ENCODE peak calls at places on chromosomes 3 and 15, in four cellular contexts. One of them, this sample, is unnamed.

GRCh38 chr3:11290743-11291680 is 18.8 kb downstream of the ATG7 start:
- DNase-seq in natural killer cell: peak
- DNase-seq in AG09319: no peak
- DNase-seq in endothelial cell: no peak
- DNase-seq in this sample: no peak

GRCh38 chr3:60226907-60227306 is 1024.3 kb downstream of the FHIT start:
- DNase-seq in natural killer cell: no peak
- DNase-seq in AG09319: no peak
- DNase-seq in endothelial cell: no peak
- DNase-seq in this sample: no peak

GRCh38 chr3:67653425-67654098 is 850 bp downstream of the SUCLG2 start:
- DNase-seq in natural killer cell: no peak
- DNase-seq in AG09319: no peak
- DNase-seq in endothelial cell: no peak
- DNase-seq in this sample: no peak

GRCh38 chr15:40968290-40969085 is 15.2 kb downstream of the CHAC1 start:
- DNase-seq in natural killer cell: no peak
- DNase-seq in AG09319: no peak
- DNase-seq in endothelial cell: no peak
- DNase-seq in this sample: no peak

GRCh38 chr3:32630266-32630665 is 54.7 kb upstream of the CNOT10 start:
- DNase-seq in natural killer cell: no peak
- DNase-seq in AG09319: no peak
- DNase-seq in endothelial cell: no peak
- DNase-seq in this sample: no peak

GRCh38 chr3:24680214-24680967 is 185.7 kb upstream of the THRB start:
- DNase-seq in natural killer cell: peak
- DNase-seq in AG09319: no peak
- DNase-seq in endothelial cell: peak
- DNase-seq in this sample: peak

GRCh38 chr3:101848326-101848725 is 988 bp upstream of the NFKBIZ start:
- DNase-seq in natural killer cell: no peak
- DNase-seq in AG09319: no peak
- DNase-seq in endothelial cell: no peak
- DNase-seq in this sample: no peak

GRCh38 chr3:52301042-52301441 is 13.4 kb downstream of the GLYCTK start:
- DNase-seq in natural killer cell: no peak
- DNase-seq in AG09319: no peak
- DNase-seq in endothelial cell: no peak
- DNase-seq in this sample: no peak

GRCh38 chr3:161271646-161272045 is 50.5 kb downstream of the NMD3 start:
- DNase-seq in natural killer cell: no peak
- DNase-seq in AG09319: no peak
- DNase-seq in endothelial cell: no peak
- DNase-seq in this sample: no peak

GRCh38 chr3:195188530-195188917 is 82.4 kb downstream of the XXYLT1 start:
- DNase-seq in natural killer cell: no peak
- DNase-seq in AG09319: no peak
- DNase-seq in endothelial cell: no peak
- DNase-seq in this sample: no peak

GRCh38 chr3:156253150-156253549 is 132.8 kb downstream of the KCNAB1 start:
- DNase-seq in natural killer cell: no peak
- DNase-seq in AG09319: no peak
- DNase-seq in endothelial cell: no peak
- DNase-seq in this sample: no peak

GRCh38 chr3:11635671-11636371 is 7.9 kb downstream of the VGLL4 start:
- DNase-seq in natural killer cell: no peak
- DNase-seq in AG09319: no peak
- DNase-seq in endothelial cell: no peak
- DNase-seq in this sample: no peak

GRCh38 chr3:66442254-66443249 is 58.3 kb downstream of the LRIG1 start:
- DNase-seq in natural killer cell: no peak
- DNase-seq in AG09319: no peak
- DNase-seq in endothelial cell: peak
- DNase-seq in this sample: no peak

GRCh38 chr3:140617135-140617534 is 60.7 kb upstream of the TRIM42 start:
- DNase-seq in natural killer cell: no peak
- DNase-seq in AG09319: no peak
- DNase-seq in endothelial cell: no peak
- DNase-seq in this sample: no peak

GRCh38 chr3:196322-197153 is at the start of gene CHL1:
- DNase-seq in natural killer cell: no peak
- DNase-seq in AG09319: no peak
- DNase-seq in endothelial cell: no peak
- DNase-seq in this sample: peak

GRCh38 chr15:76614725-76615124 is 278.2 kb downstream of the ISL2 start:
- DNase-seq in natural killer cell: no peak
- DNase-seq in AG09319: no peak
- DNase-seq in endothelial cell: no peak
- DNase-seq in this sample: no peak

GRCh38 chr3:185400340-185400667 is 37.4 kb downstream of the MAP3K13 start:
- DNase-seq in natural killer cell: no peak
- DNase-seq in AG09319: no peak
- DNase-seq in endothelial cell: no peak
- DNase-seq in this sample: no peak

GRCh38 chr15:89817701-89818280 is 3.1 kb upstream of the ANPEP start:
- DNase-seq in natural killer cell: no peak
- DNase-seq in AG09319: no peak
- DNase-seq in endothelial cell: no peak
- DNase-seq in this sample: no peak

GRCh38 chr3:62109534-62109933 is 263.8 kb downstream of the FEZF2 start:
- DNase-seq in natural killer cell: no peak
- DNase-seq in AG09319: peak
- DNase-seq in endothelial cell: no peak
- DNase-seq in this sample: no peak

GRCh38 chr15:90956551-90957104 is 1.9 kb downstream of the RCCD1 start:
- DNase-seq in natural killer cell: peak
- DNase-seq in AG09319: no peak
- DNase-seq in endothelial cell: peak
- DNase-seq in this sample: peak

GRCh38 chr3:105791134-105791533 is 77.7 kb downstream of the CBLB start:
- DNase-seq in natural killer cell: no peak
- DNase-seq in AG09319: peak
- DNase-seq in endothelial cell: no peak
- DNase-seq in this sample: no peak

GRCh38 chr3:133855772-133856171 is 39.9 kb downstream of the RAB6B start:
- DNase-seq in natural killer cell: no peak
- DNase-seq in AG09319: no peak
- DNase-seq in endothelial cell: no peak
- DNase-seq in this sample: no peak

GRCh38 chr15:28005004-28005527 is 94.0 kb downstream of the OCA2 start:
- DNase-seq in natural killer cell: no peak
- DNase-seq in AG09319: no peak
- DNase-seq in endothelial cell: no peak
- DNase-seq in this sample: no peak

GRCh38 chr3:10940106-10940505 is 52.4 kb upstream of the SLC6A1 start:
- DNase-seq in natural killer cell: no peak
- DNase-seq in AG09319: no peak
- DNase-seq in endothelial cell: no peak
- DNase-seq in this sample: no peak

GRCh38 chr3:57582470-57583168 is 14.5 kb downstream of the ARF4 start:
- DNase-seq in natural killer cell: no peak
- DNase-seq in AG09319: no peak
- DNase-seq in endothelial cell: no peak
- DNase-seq in this sample: no peak
- TF ChIP-seq CTCF in natural killer cell: peak
- TF ChIP-seq CTCF in AG09319: no peak
- TF ChIP-seq CTCF in endothelial cell: no peak
- TF ChIP-seq CTCF in this sample: no peak

GRCh38 chr3:48765376-48765775 is 48.4 kb upstream of the IP6K2 start:
- DNase-seq in natural killer cell: no peak
- DNase-seq in AG09319: no peak
- DNase-seq in endothelial cell: no peak
- DNase-seq in this sample: no peak
- TF ChIP-seq CTCF in natural killer cell: no peak
- TF ChIP-seq CTCF in AG09319: no peak
- TF ChIP-seq CTCF in endothelial cell: no peak
- TF ChIP-seq CTCF in this sample: no peak

GRCh38 chr15:101723161-101723873 is 956 bp downstream of the TARS3 start:
- DNase-seq in natural killer cell: no peak
- DNase-seq in AG09319: no peak
- DNase-seq in endothelial cell: no peak
- DNase-seq in this sample: peak

GRCh38 chr15:101725073-101725472 is 800 bp upstream of the TARS3 start:
- DNase-seq in natural killer cell: no peak
- DNase-seq in AG09319: no peak
- DNase-seq in endothelial cell: no peak
- DNase-seq in this sample: no peak

GRCh38 chr15:101724675-101725005 is 367 bp upstream of the TARS3 start:
- DNase-seq in natural killer cell: no peak
- DNase-seq in AG09319: no peak
- DNase-seq in endothelial cell: no peak
- DNase-seq in this sample: no peak

GRCh38 chr15:101727186-101727585 is 2.9 kb upstream of the TARS3 start:
- DNase-seq in natural killer cell: no peak
- DNase-seq in AG09319: no peak
- DNase-seq in endothelial cell: no peak
- DNase-seq in this sample: no peak

GRCh38 chr15:101723874-101724674 is at the start of gene TARS3:
- DNase-seq in natural killer cell: peak
- DNase-seq in AG09319: peak
- DNase-seq in endothelial cell: peak
- DNase-seq in this sample: peak
- TF ChIP-seq CTCF in natural killer cell: no peak
- TF ChIP-seq CTCF in AG09319: no peak
- TF ChIP-seq CTCF in endothelial cell: no peak
- TF ChIP-seq CTCF in this sample: peak

DNA sequence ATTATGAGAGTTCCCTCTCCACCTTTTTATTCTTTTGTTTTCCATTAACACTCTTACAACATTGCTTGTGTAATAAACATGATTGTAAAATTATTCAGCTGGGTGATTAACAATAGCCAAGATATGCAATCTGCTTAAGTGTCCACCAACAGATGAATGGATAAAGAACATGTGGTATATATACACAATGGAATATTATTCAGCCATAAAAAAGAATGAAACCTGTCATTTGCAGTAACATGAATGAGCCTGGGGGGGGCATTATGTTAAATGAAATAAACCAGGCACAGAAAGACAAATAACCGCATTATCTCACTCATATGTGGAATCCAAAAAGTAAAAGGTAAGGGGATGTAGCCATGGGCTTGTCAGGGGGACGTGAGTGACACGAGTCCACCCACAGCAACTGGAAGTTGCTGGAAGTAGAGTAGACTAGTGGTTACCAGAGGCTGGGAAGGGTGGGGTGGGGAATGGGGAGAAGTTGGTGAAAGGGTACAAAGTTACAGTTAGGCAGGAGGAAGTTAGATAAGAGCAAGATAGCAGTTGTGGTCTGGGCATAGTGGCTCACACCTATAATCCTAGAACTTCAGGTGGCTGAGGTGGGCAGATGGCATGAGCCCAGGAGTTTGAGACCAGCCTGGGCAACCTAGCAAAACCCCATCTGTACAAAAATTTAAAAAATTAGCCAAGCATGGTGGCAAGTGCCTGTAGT is 28.7 kb upstream of the CD47 start:
- DNase-seq in natural killer cell: no peak
- DNase-seq in AG09319: no peak
- DNase-seq in endothelial cell: no peak
- DNase-seq in this sample: no peak
- TF ChIP-seq CTCF in natural killer cell: no peak
- TF ChIP-seq CTCF in AG09319: no peak
- TF ChIP-seq CTCF in endothelial cell: no peak
- TF ChIP-seq CTCF in this sample: no peak

GRCh38 chr3:171704814-171705213 is 105.5 kb downstream of the PLD1 start:
- DNase-seq in natural killer cell: no peak
- DNase-seq in AG09319: no peak
- DNase-seq in endothelial cell: no peak
- DNase-seq in this sample: no peak

GRCh38 chr3:171700653-171701052 is 109.6 kb downstream of the PLD1 start:
- DNase-seq in natural killer cell: no peak
- DNase-seq in AG09319: no peak
- DNase-seq in endothelial cell: no peak
- DNase-seq in this sample: no peak

GRCh38 chr3:171700157-171700556 is 110.1 kb downstream of the PLD1 start:
- DNase-seq in natural killer cell: no peak
- DNase-seq in AG09319: no peak
- DNase-seq in endothelial cell: no peak
- DNase-seq in this sample: no peak

GRCh38 chr3:171704002-171704401 is 106.3 kb downstream of the PLD1 start:
- DNase-seq in natural killer cell: peak
- DNase-seq in AG09319: no peak
- DNase-seq in endothelial cell: no peak
- DNase-seq in this sample: no peak

GRCh38 chr3:171703144-171703543 is 107.1 kb downstream of the PLD1 start:
- DNase-seq in natural killer cell: no peak
- DNase-seq in AG09319: no peak
- DNase-seq in endothelial cell: no peak
- DNase-seq in this sample: no peak
- TF ChIP-seq CTCF in natural killer cell: no peak
- TF ChIP-seq CTCF in AG09319: no peak
- TF ChIP-seq CTCF in endothelial cell: no peak
- TF ChIP-seq CTCF in this sample: no peak

DNA sequence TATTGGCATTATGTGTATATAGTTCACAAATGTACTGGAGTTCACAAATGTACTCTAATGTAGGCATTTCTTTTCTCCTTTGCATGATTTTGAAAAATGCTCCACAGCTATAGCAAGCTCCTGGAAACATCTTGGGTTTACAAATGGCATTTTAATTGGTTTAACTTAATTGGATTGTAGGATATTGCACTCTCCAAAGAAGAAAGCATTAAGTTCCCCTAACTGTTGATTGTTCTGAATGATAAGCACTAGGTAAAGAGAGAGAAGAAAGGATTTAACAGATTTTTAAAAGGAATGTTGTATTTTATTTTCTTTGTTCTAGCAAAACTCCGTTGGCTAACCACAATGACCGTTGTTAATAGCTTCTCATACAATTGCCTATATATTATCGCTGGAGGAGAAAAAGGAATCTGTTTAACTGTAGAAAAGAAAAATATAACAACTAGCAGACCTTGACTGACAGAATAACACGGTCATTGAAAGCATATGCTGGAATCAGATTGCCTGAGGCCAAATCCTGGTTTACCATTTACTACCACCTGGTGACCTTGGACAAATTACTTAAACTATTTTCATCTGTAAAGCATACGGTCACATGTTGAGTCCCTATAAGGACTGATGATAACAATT is 170.7 kb downstream of the PEX5L start:
- DNase-seq in natural killer cell: no peak
- DNase-seq in AG09319: no peak
- DNase-seq in endothelial cell: no peak
- DNase-seq in this sample: no peak
- TF ChIP-seq CTCF in natural killer cell: no peak
- TF ChIP-seq CTCF in AG09319: no peak
- TF ChIP-seq CTCF in endothelial cell: no peak
- TF ChIP-seq CTCF in this sample: no peak